ENCODE peak calls at places on chromosomes 5 and 9, in eight cellular contexts. J is psoas muscle; B is neural progenitor cell; G is neuronal stem cell; L is BE2C; C is CD8-positive, alpha-beta T cell; A is mammary epithelial cell; S is colonic mucosa. O is an unnamed sample.

GRCh38 chr5:172697123-172698121 is 56.4 kb downstream of the NEURL1B start:
- DNase-seq in L (peak; percentile 88), S (peak; percentile 95), A (peak; percentile 70), J (peak; percentile 85), B (peak; percentile 89), C (peak; percentile 84), G (peak; percentile 81), O (peak; percentile 78)

GRCh38 chr5:149367249-149367971 is 9.6 kb downstream of the PCYOX1L start:
- DNase-seq in C (peak; percentile 46), J (no peak), L (peak; percentile 86), A (peak; percentile 54), S (peak; percentile 74), B (peak; percentile 91), G (peak; percentile 81), O (peak; percentile 79)

GRCh38 chr9:85536076-85536475 is 205.7 kb downstream of the AGTPBP1 start:
- DNase-seq in L (no peak), S (no peak), A (peak; percentile 52), G (no peak), C (no peak), J (no peak), B (no peak), O (no peak)

GRCh38 chr9:121350993-121351561 is 19.0 kb downstream of the STOM start:
- DNase-seq in J (peak; percentile 56), G (no peak), L (peak; percentile 52), S (peak; percentile 82), B (no peak), A (peak; percentile 84), C (no peak), O (no peak)

GRCh38 chr5:56740000-56740399 is 75.3 kb upstream of the MAP3K1 start:
- DNase-seq in J (no peak), B (no peak), G (no peak), C (no peak), L (no peak), S (no peak), A (no peak), O (no peak)

GRCh38 chr5:112174959-112175594 is 244.0 kb downstream of the EPB41L4A start:
- DNase-seq in C (no peak), G (peak; percentile 48), S (peak; percentile 25), B (peak; percentile 74), L (peak; percentile 39), J (peak; percentile 13), A (peak; percentile 36), O (peak; percentile 67)

GRCh38 chr9:13163946-13164345 is 115.5 kb downstream of the MPDZ start:
- DNase-seq in J (no peak), S (no peak), B (no peak), G (no peak), A (no peak), L (no peak), C (no peak), O (no peak)

GRCh38 chr5:100731768-100732167 is 171.3 kb downstream of the ST8SIA4 start:
- DNase-seq in G (no peak), L (no peak), A (no peak), C (peak; percentile 18), B (no peak), S (no peak), J (no peak), O (no peak)

GRCh38 chr9:136050706-136051567 is 44.2 kb downstream of the NACC2 start:
- DNase-seq in A (peak; percentile 56), B (peak; percentile 61), L (no peak), S (no peak), J (no peak), G (peak; percentile 40), C (no peak), O (peak; percentile 45)

GRCh38 chr9:33106827-33107621 is 30.6 kb upstream of the SMU1 start:
- DNase-seq in G (no peak), A (peak; percentile 71), S (no peak), J (peak; percentile 69), C (no peak), B (no peak), L (peak; percentile 24), O (no peak)

GRCh38 chr5:64339776-64340175 is 166.0 kb upstream of the RGS7BP start:
- DNase-seq in A (peak; percentile 5), B (no peak), L (no peak), G (no peak), S (no peak), C (no peak), J (no peak), O (no peak)

GRCh38 chr5:135005076-135005475 is 29.0 kb downstream of the PITX1 start:
- DNase-seq in S (no peak), G (no peak), J (no peak), C (no peak), L (no peak), B (no peak), A (no peak), O (no peak)

GRCh38 chr9:104923740-104924139 is 4.2 kb downstream of the ABCA1 start:
- DNase-seq in L (no peak), G (no peak), S (no peak), B (no peak), A (no peak), J (no peak), C (no peak), O (no peak)

GRCh38 chr5:14816999-14817761 is 54.4 kb downstream of the ANKH start:
- DNase-seq in L (no peak), C (no peak), B (no peak), S (no peak), J (peak; percentile 54), A (peak; percentile 89), G (no peak), O (no peak)

GRCh38 chr9:126301985-126302603 is 24.5 kb upstream of the MVB12B start:
- DNase-seq in A (peak; percentile 45), G (peak; percentile 44), L (peak; percentile 71), C (peak; percentile 66), S (peak; percentile 73), J (peak; percentile 25), B (peak; percentile 81), O (peak; percentile 75)

GRCh38 chr9:6538666-6539071 is 106.9 kb downstream of the GLDC start:
- DNase-seq in C (no peak), B (no peak), A (peak; percentile 91), G (no peak), S (no peak), L (peak; percentile 30), J (no peak), O (no peak)

GRCh38 chr5:178489281-178489976 is 100.8 kb downstream of the COL23A1 start:
- DNase-seq in B (no peak), S (no peak), A (no peak), L (no peak), G (no peak), C (no peak), J (no peak), O (no peak)

GRCh38 chr5:123107343-123108240 is 18.6 kb downstream of the PRDM6 start:
- DNase-seq in C (no peak), S (no peak), A (no peak), G (no peak), B (no peak), L (no peak), J (no peak), O (no peak)

GRCh38 chr5:107056278-107056677 is 614.5 kb downstream of the EFNA5 start:
- DNase-seq in G (no peak), L (no peak), A (no peak), J (no peak), C (no peak), B (no peak), S (no peak), O (no peak)

GRCh38 chr5:176500511-176500910 is 36.7 kb downstream of the RNF44 start:
- DNase-seq in J (no peak), S (no peak), C (no peak), G (no peak), B (no peak), L (no peak), A (no peak), O (no peak)
- H3K27me3 ChIP-seq in J (no peaks in the 10 kb centered on the region), S (no peaks in the 10 kb centered on the region), C (no peaks in the 10 kb centered on the region), G (no peaks in the 10 kb centered on the region), B (no peaks in the 10 kb centered on the region), L (no peaks in the 10 kb centered on the region), A (no peaks in the 10 kb centered on the region), O (no peaks in the 10 kb centered on the region)

GRCh38 chr5:73419414-73420390 is 28.9 kb downstream of the FOXD1 start:
- DNase-seq in G (no peak), B (peak; percentile 88), S (no peak), C (no peak), A (no peak), L (peak; percentile 33), J (peak; percentile 59), O (no peak)
- H3K4me3 ChIP-seq in G (peak overlapping the region; percentile 68), B (peak overlapping the region; percentile 41), S (no peak overlapping the region), C (no peak overlapping the region), A (peak overlapping the region; percentile 22), L (peak overlapping the region; percentile 4), J (peak overlapping the region; percentile 61), O (no peak overlapping the region)

GRCh38 chr5:32710335-32710858 is 724 bp upstream of the NPR3 start:
- DNase-seq in S (no peak), L (no peak), A (peak; percentile 30), G (peak; percentile 51), C (no peak), J (peak; percentile 29), B (peak; percentile 58), O (no peak)
- H3K27me3 ChIP-seq in S (peaks cover 32% of the 10 kb centered on the region), L (peaks cover 61% of the 10 kb centered on the region), A (peaks cover 27% of the 10 kb centered on the region), G (peaks cover 67% of the 10 kb centered on the region), C (peaks cover 4% of the 10 kb centered on the region), J (no peaks in the 10 kb centered on the region), B (peaks cover 81% of the 10 kb centered on the region), O (peaks cover 30% of the 10 kb centered on the region)

GRCh38 chr9:127563579-127563978 is 48.5 kb upstream of the STXBP1 start:
- DNase-seq in C (no peak), B (no peak), G (no peak), L (no peak), J (no peak), S (no peak), A (no peak), O (no peak)

GRCh38 chr9:127559247-127559680 is 52.8 kb upstream of the STXBP1 start:
- DNase-seq in A (no peak), S (no peak), B (no peak), G (no peak), C (no peak), J (no peak), L (no peak), O (no peak)

GRCh38 chr9:127562841-127563523 is 49.1 kb upstream of the STXBP1 start:
- DNase-seq in S (no peak), B (no peak), C (peak; percentile 5), L (no peak), A (no peak), G (no peak), J (no peak), O (no peak)

GRCh38 chr9:127562271-127562780 is 49.8 kb upstream of the STXBP1 start:
- DNase-seq in S (no peak), A (no peak), J (no peak), G (no peak), L (no peak), C (no peak), B (no peak), O (no peak)

DNA sequence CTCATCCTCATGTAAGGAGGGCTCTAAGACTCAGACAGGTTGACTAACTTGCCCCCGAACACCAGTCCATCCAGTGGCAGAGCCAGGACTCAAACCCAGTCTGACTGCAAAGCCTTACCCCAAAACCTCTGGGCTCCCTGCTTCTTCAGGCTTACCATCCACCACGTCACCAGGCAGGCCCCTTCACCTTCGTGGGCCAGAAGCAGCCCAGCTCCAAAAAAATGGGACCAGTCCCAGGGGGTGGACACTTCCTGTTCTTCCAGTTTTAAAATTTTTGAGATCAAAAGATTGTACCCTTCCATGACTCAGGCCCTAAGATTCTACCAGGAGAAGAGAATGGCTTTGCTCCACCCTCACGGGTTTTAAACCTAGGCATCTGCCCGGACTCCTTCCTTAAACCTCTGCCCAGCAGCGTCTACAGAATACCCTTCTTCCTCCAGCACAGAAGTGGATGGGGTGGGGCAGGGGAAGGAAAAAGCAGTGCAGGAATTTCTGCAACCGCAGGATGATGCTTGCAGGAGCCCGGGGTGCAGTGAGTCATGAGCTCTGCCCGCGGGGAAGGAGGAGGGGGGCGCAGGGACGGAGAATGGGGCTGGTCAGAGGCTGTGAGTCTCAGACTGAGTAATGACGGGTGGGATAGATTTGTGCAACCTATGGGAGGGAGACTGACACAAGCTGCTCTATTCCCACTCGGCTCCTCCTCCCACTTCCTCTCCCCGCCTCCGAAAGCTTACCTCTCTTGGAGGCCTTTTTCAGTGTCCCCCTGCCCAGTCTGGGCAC is 50.4 kb upstream of the STXBP1 start:
- DNase-seq in C (peak; percentile 16), L (no peak), J (peak; percentile 84), S (peak; percentile 82), B (peak; percentile 44), A (peak; percentile 99), G (no peak), O (peak; percentile 58)
- H3K4me3 ChIP-seq in C (no peak overlapping the region), L (no peak overlapping the region), J (no peak overlapping the region), S (no peak overlapping the region), B (no peak overlapping the region), A (no peak overlapping the region), G (no peak overlapping the region), O (no peak overlapping the region)

O was measured in HAP-1.